ENCODE peak calls at places on chromosomes 6 and 20, in four cellular contexts. One of them, this sample, is unnamed.

GRCh38 chr6:146997062-146997461 is 207.2 kb upstream of the STXBP5 start:
- DNase-seq in effector CD8-positive, alpha-beta T cell: no peak
- DNase-seq in naive B cell: no peak
- DNase-seq in GOT3: no peak
- DNase-seq in this sample: no peak

GRCh38 chr20:49484180-49485140 is 2.0 kb upstream of the KCNB1 start:
- DNase-seq in effector CD8-positive, alpha-beta T cell: peak; percentile 7
- DNase-seq in GOT3: peak; percentile 21
- DNase-seq in naive B cell: peak; percentile 6
- DNase-seq in this sample: peak; percentile 78

GRCh38 chr20:50356522-50356880 is 153.7 kb upstream of the PTPN1 start:
- DNase-seq in GOT3: no peak
- DNase-seq in naive B cell: no peak
- DNase-seq in effector CD8-positive, alpha-beta T cell: no peak
- DNase-seq in this sample: no peak

GRCh38 chr6:148296746-148297145 is 45.9 kb upstream of the SASH1 start:
- DNase-seq in naive B cell: no peak
- DNase-seq in GOT3: no peak
- DNase-seq in effector CD8-positive, alpha-beta T cell: no peak
- DNase-seq in this sample: no peak

GRCh38 chr20:36606171-36607116 is 865 bp downstream of the RAB5IF start:
- DNase-seq in GOT3: no peak
- DNase-seq in naive B cell: no peak
- DNase-seq in effector CD8-positive, alpha-beta T cell: no peak
- DNase-seq in this sample: no peak

GRCh38 chr6:121885399-121886152 is 450.1 kb downstream of the GJA1 start:
- DNase-seq in naive B cell: no peak
- DNase-seq in effector CD8-positive, alpha-beta T cell: no peak
- DNase-seq in GOT3: no peak
- DNase-seq in this sample: no peak

GRCh38 chr6:12572884-12573824 is 143.4 kb upstream of the PHACTR1 start:
- DNase-seq in GOT3: no peak
- DNase-seq in effector CD8-positive, alpha-beta T cell: no peak
- DNase-seq in naive B cell: no peak
- DNase-seq in this sample: no peak

GRCh38 chr6:97437087-97437486 is 154.1 kb upstream of the MMS22L start:
- DNase-seq in GOT3: no peak
- DNase-seq in naive B cell: no peak
- DNase-seq in effector CD8-positive, alpha-beta T cell: no peak
- DNase-seq in this sample: no peak

GRCh38 chr6:145863396-145863795 is 48.8 kb upstream of the FBXO30 start:
- DNase-seq in naive B cell: no peak
- DNase-seq in effector CD8-positive, alpha-beta T cell: no peak
- DNase-seq in GOT3: no peak
- DNase-seq in this sample: no peak

GRCh38 chr6:18433059-18433458 is 45.9 kb downstream of the RNF144B start:
- DNase-seq in effector CD8-positive, alpha-beta T cell: no peak
- DNase-seq in naive B cell: no peak
- DNase-seq in GOT3: no peak
- DNase-seq in this sample: no peak

GRCh38 chr20:52410182-52410647 is 218.6 kb upstream of the ZFP64 start:
- DNase-seq in GOT3: no peak
- DNase-seq in naive B cell: no peak
- DNase-seq in effector CD8-positive, alpha-beta T cell: peak; percentile 13
- DNase-seq in this sample: no peak

GRCh38 chr20:48718914-48719578 is 108.8 kb downstream of the PREX1 start:
- DNase-seq in effector CD8-positive, alpha-beta T cell: no peak
- DNase-seq in naive B cell: no peak
- DNase-seq in GOT3: no peak
- DNase-seq in this sample: no peak

GRCh38 chr6:55794136-55794812 is 81.1 kb downstream of the BMP5 start:
- DNase-seq in effector CD8-positive, alpha-beta T cell: no peak
- DNase-seq in GOT3: no peak
- DNase-seq in naive B cell: no peak
- DNase-seq in this sample: no peak

GRCh38 chr6:82015526-82015925 is 232.0 kb downstream of the IBTK start:
- DNase-seq in GOT3: no peak
- DNase-seq in naive B cell: no peak
- DNase-seq in effector CD8-positive, alpha-beta T cell: no peak
- DNase-seq in this sample: no peak

GRCh38 chr6:73656501-73657145 is 2.8 kb upstream of the SLC17A5 start:
- DNase-seq in GOT3: no peak
- DNase-seq in naive B cell: no peak
- DNase-seq in effector CD8-positive, alpha-beta T cell: no peak
- DNase-seq in this sample: no peak

GRCh38 chr6:617485-618100 is 39.3 kb downstream of the HUS1B start:
- DNase-seq in naive B cell: no peak
- DNase-seq in GOT3: no peak
- DNase-seq in effector CD8-positive, alpha-beta T cell: no peak
- DNase-seq in this sample: no peak

GRCh38 chr6:92541457-92542060 is 877.8 kb downstream of the EPHA7 start:
- DNase-seq in GOT3: no peak
- DNase-seq in effector CD8-positive, alpha-beta T cell: no peak
- DNase-seq in naive B cell: no peak
- DNase-seq in this sample: no peak

GRCh38 chr20:56934888-56935287 is 305.8 kb downstream of the TFAP2C start:
- DNase-seq in effector CD8-positive, alpha-beta T cell: no peak
- DNase-seq in naive B cell: no peak
- DNase-seq in GOT3: no peak
- DNase-seq in this sample: no peak

GRCh38 chr6:37381579-37381978 is 27.8 kb downstream of the RNF8 start:
- DNase-seq in effector CD8-positive, alpha-beta T cell: no peak
- DNase-seq in GOT3: no peak
- DNase-seq in naive B cell: peak; percentile 42
- DNase-seq in this sample: no peak